ENCODE peak calls at places on chromosome 22, in nine cellular contexts. One of them, this sample, is unnamed.

GRCh38 chr22:31233001-31233400 is 20.9 kb downstream of the LIMK2 start:
- DNase-seq in T-helper 9 cell: no peak
- DNase-seq in NCI-H510A treated with DMSO at 0.1 percent for 48 hours: no peak
- DNase-seq in MCF 10A: no peak
- DNase-seq in AG04450: no peak
- DNase-seq in AG08396: no peak
- DNase-seq in tibial nerve: no peak
- DNase-seq in smooth muscle cell of the brain vasculature: no peak
- DNase-seq in mucosa of descending colon: no peak
- DNase-seq in this sample: no peak

GRCh38 chr22:19942886-19943664 is 1.5 kb upstream of the TXNRD2 start:
- DNase-seq in T-helper 9 cell: no peak
- DNase-seq in NCI-H510A treated with DMSO at 0.1 percent for 48 hours: no peak
- DNase-seq in MCF 10A: peak
- DNase-seq in AG04450: no peak
- DNase-seq in AG08396: peak
- DNase-seq in tibial nerve: peak
- DNase-seq in smooth muscle cell of the brain vasculature: peak
- DNase-seq in mucosa of descending colon: peak
- DNase-seq in this sample: no peak

GRCh38 chr22:49095366-49095765 is 732.3 kb downstream of the BRD1 start:
- DNase-seq in T-helper 9 cell: no peak
- DNase-seq in NCI-H510A treated with DMSO at 0.1 percent for 48 hours: no peak
- DNase-seq in MCF 10A: no peak
- DNase-seq in AG04450: no peak
- DNase-seq in AG08396: no peak
- DNase-seq in tibial nerve: no peak
- DNase-seq in smooth muscle cell of the brain vasculature: no peak
- DNase-seq in mucosa of descending colon: no peak
- DNase-seq in this sample: no peak

GRCh38 chr22:26713823-26714449 is 56.5 kb downstream of the MIAT start:
- DNase-seq in T-helper 9 cell: no peak
- DNase-seq in NCI-H510A treated with DMSO at 0.1 percent for 48 hours: no peak
- DNase-seq in MCF 10A: no peak
- DNase-seq in AG04450: no peak
- DNase-seq in AG08396: no peak
- DNase-seq in tibial nerve: no peak
- DNase-seq in smooth muscle cell of the brain vasculature: no peak
- DNase-seq in mucosa of descending colon: no peak
- DNase-seq in this sample: no peak

GRCh38 chr22:36399473-36399780 is 11.7 kb upstream of the MYH9 start:
- DNase-seq in T-helper 9 cell: no peak
- DNase-seq in NCI-H510A treated with DMSO at 0.1 percent for 48 hours: no peak
- DNase-seq in MCF 10A: no peak
- DNase-seq in AG04450: no peak
- DNase-seq in AG08396: no peak
- DNase-seq in tibial nerve: no peak
- DNase-seq in smooth muscle cell of the brain vasculature: no peak
- DNase-seq in mucosa of descending colon: no peak
- DNase-seq in this sample: no peak

GRCh38 chr22:49380095-49380827 is 447.4 kb downstream of the BRD1 start:
- DNase-seq in T-helper 9 cell: no peak
- DNase-seq in NCI-H510A treated with DMSO at 0.1 percent for 48 hours: peak
- DNase-seq in MCF 10A: no peak
- DNase-seq in AG04450: no peak
- DNase-seq in AG08396: no peak
- DNase-seq in tibial nerve: no peak
- DNase-seq in smooth muscle cell of the brain vasculature: no peak
- DNase-seq in mucosa of descending colon: no peak
- DNase-seq in this sample: no peak

GRCh38 chr22:50064453-50064852 is 6.4 kb upstream of the TTLL8 start:
- DNase-seq in T-helper 9 cell: no peak
- DNase-seq in NCI-H510A treated with DMSO at 0.1 percent for 48 hours: no peak
- DNase-seq in MCF 10A: no peak
- DNase-seq in AG04450: no peak
- DNase-seq in AG08396: no peak
- DNase-seq in tibial nerve: no peak
- DNase-seq in smooth muscle cell of the brain vasculature: no peak
- DNase-seq in mucosa of descending colon: peak
- DNase-seq in this sample: no peak

GRCh38 chr22:49013707-49014106 is 814.0 kb downstream of the BRD1 start:
- DNase-seq in T-helper 9 cell: no peak
- DNase-seq in NCI-H510A treated with DMSO at 0.1 percent for 48 hours: no peak
- DNase-seq in MCF 10A: no peak
- DNase-seq in AG04450: no peak
- DNase-seq in AG08396: no peak
- DNase-seq in tibial nerve: no peak
- DNase-seq in smooth muscle cell of the brain vasculature: no peak
- DNase-seq in mucosa of descending colon: peak
- DNase-seq in this sample: no peak

GRCh38 chr22:28500005-28500404 is 179.6 kb downstream of the TTC28 start:
- DNase-seq in T-helper 9 cell: no peak
- DNase-seq in NCI-H510A treated with DMSO at 0.1 percent for 48 hours: no peak
- DNase-seq in MCF 10A: no peak
- DNase-seq in AG04450: no peak
- DNase-seq in AG08396: no peak
- DNase-seq in tibial nerve: no peak
- DNase-seq in smooth muscle cell of the brain vasculature: no peak
- DNase-seq in mucosa of descending colon: no peak
- DNase-seq in this sample: no peak

GRCh38 chr22:24179478-24180210 is 1.6 kb upstream of the SUSD2 start:
- DNase-seq in T-helper 9 cell: no peak
- DNase-seq in NCI-H510A treated with DMSO at 0.1 percent for 48 hours: no peak
- DNase-seq in MCF 10A: no peak
- DNase-seq in AG04450: no peak
- DNase-seq in AG08396: no peak
- DNase-seq in tibial nerve: no peak
- DNase-seq in smooth muscle cell of the brain vasculature: no peak
- DNase-seq in mucosa of descending colon: no peak
- DNase-seq in this sample: no peak

GRCh38 chr22:23700706-23701105 is 9.9 kb downstream of the RGL4 start:
- DNase-seq in T-helper 9 cell: no peak
- DNase-seq in NCI-H510A treated with DMSO at 0.1 percent for 48 hours: no peak
- DNase-seq in MCF 10A: no peak
- DNase-seq in AG04450: no peak
- DNase-seq in AG08396: no peak
- DNase-seq in tibial nerve: no peak
- DNase-seq in smooth muscle cell of the brain vasculature: no peak
- DNase-seq in mucosa of descending colon: no peak
- DNase-seq in this sample: no peak

GRCh38 chr22:48444320-48445112 is 1383.2 kb downstream of the BRD1 start:
- DNase-seq in T-helper 9 cell: no peak
- DNase-seq in NCI-H510A treated with DMSO at 0.1 percent for 48 hours: no peak
- DNase-seq in MCF 10A: no peak
- DNase-seq in AG04450: no peak
- DNase-seq in AG08396: no peak
- DNase-seq in tibial nerve: no peak
- DNase-seq in smooth muscle cell of the brain vasculature: no peak
- DNase-seq in mucosa of descending colon: no peak
- DNase-seq in this sample: no peak

GRCh38 chr22:25774575-25775026 is 32.6 kb downstream of the MYO18B start:
- DNase-seq in T-helper 9 cell: no peak
- DNase-seq in NCI-H510A treated with DMSO at 0.1 percent for 48 hours: no peak
- DNase-seq in MCF 10A: no peak
- DNase-seq in AG04450: no peak
- DNase-seq in AG08396: no peak
- DNase-seq in tibial nerve: no peak
- DNase-seq in smooth muscle cell of the brain vasculature: no peak
- DNase-seq in mucosa of descending colon: no peak
- DNase-seq in this sample: no peak

GRCh38 chr22:19579113-19579811 is 55.1 kb upstream of the CLDN5 start:
- DNase-seq in T-helper 9 cell: no peak
- DNase-seq in NCI-H510A treated with DMSO at 0.1 percent for 48 hours: no peak
- DNase-seq in MCF 10A: no peak
- DNase-seq in AG04450: no peak
- DNase-seq in AG08396: no peak
- DNase-seq in tibial nerve: no peak
- DNase-seq in smooth muscle cell of the brain vasculature: no peak
- DNase-seq in mucosa of descending colon: no peak
- DNase-seq in this sample: no peak

GRCh38 chr22:38923463-38924196 is 33.8 kb upstream of the APOBEC3A start:
- DNase-seq in T-helper 9 cell: no peak
- DNase-seq in NCI-H510A treated with DMSO at 0.1 percent for 48 hours: peak
- DNase-seq in MCF 10A: peak
- DNase-seq in AG04450: peak
- DNase-seq in AG08396: peak
- DNase-seq in tibial nerve: peak
- DNase-seq in smooth muscle cell of the brain vasculature: peak
- DNase-seq in mucosa of descending colon: peak
- DNase-seq in this sample: no peak

GRCh38 chr22:49847751-49848689 is 5.6 kb upstream of the ZBED4 start:
- DNase-seq in T-helper 9 cell: no peak
- DNase-seq in NCI-H510A treated with DMSO at 0.1 percent for 48 hours: no peak
- DNase-seq in MCF 10A: no peak
- DNase-seq in AG04450: no peak
- DNase-seq in AG08396: no peak
- DNase-seq in tibial nerve: no peak
- DNase-seq in smooth muscle cell of the brain vasculature: no peak
- DNase-seq in mucosa of descending colon: no peak
- DNase-seq in this sample: no peak

GRCh38 chr22:41603873-41604332 is 14.3 kb upstream of the PMM1 start:
- DNase-seq in T-helper 9 cell: peak
- DNase-seq in NCI-H510A treated with DMSO at 0.1 percent for 48 hours: no peak
- DNase-seq in MCF 10A: no peak
- DNase-seq in AG04450: no peak
- DNase-seq in AG08396: no peak
- DNase-seq in tibial nerve: no peak
- DNase-seq in smooth muscle cell of the brain vasculature: no peak
- DNase-seq in mucosa of descending colon: no peak
- DNase-seq in this sample: peak

GRCh38 chr22:50289151-50289941 is 18.1 kb downstream of the PLXNB2 start:
- DNase-seq in T-helper 9 cell: no peak
- DNase-seq in NCI-H510A treated with DMSO at 0.1 percent for 48 hours: no peak
- DNase-seq in MCF 10A: no peak
- DNase-seq in AG04450: no peak
- DNase-seq in AG08396: no peak
- DNase-seq in tibial nerve: no peak
- DNase-seq in smooth muscle cell of the brain vasculature: no peak
- DNase-seq in mucosa of descending colon: no peak
- DNase-seq in this sample: no peak

GRCh38 chr22:39448205-39449054 is 8.4 kb upstream of the MGAT3 start:
- DNase-seq in T-helper 9 cell: no peak
- DNase-seq in NCI-H510A treated with DMSO at 0.1 percent for 48 hours: no peak
- DNase-seq in MCF 10A: no peak
- DNase-seq in AG04450: no peak
- DNase-seq in AG08396: no peak
- DNase-seq in tibial nerve: no peak
- DNase-seq in smooth muscle cell of the brain vasculature: no peak
- DNase-seq in mucosa of descending colon: no peak
- DNase-seq in this sample: no peak

GRCh38 chr22:25362215-25362882 is 142.9 kb downstream of the CRYBB2 start:
- DNase-seq in T-helper 9 cell: peak
- DNase-seq in NCI-H510A treated with DMSO at 0.1 percent for 48 hours: peak
- DNase-seq in MCF 10A: peak
- DNase-seq in AG04450: no peak
- DNase-seq in AG08396: peak
- DNase-seq in tibial nerve: peak
- DNase-seq in smooth muscle cell of the brain vasculature: peak
- DNase-seq in mucosa of descending colon: peak
- DNase-seq in this sample: peak

GRCh38 chr22:43230983-43231723 is 44.2 kb upstream of the TTLL12 start:
- DNase-seq in T-helper 9 cell: peak
- DNase-seq in NCI-H510A treated with DMSO at 0.1 percent for 48 hours: peak
- DNase-seq in MCF 10A: peak
- DNase-seq in AG04450: no peak
- DNase-seq in AG08396: peak
- DNase-seq in tibial nerve: peak
- DNase-seq in smooth muscle cell of the brain vasculature: no peak
- DNase-seq in mucosa of descending colon: no peak
- DNase-seq in this sample: peak

This sample was measured in effector CD4-positive, alpha-beta T cell.